ENCODE peak calls at places on chromosome 14, in six cellular contexts. E is GM12878, O is HepG2, J is H1, I is K562, N is GM12891. K is an unnamed sample.

GRCh38 chr14:69090187-69090789 is 62.6 kb downstream of the DCAF5 start:
- DNase-seq in E (no peak), O (peak), J (no peak), I (peak), N (no peak), K (no peak)

GRCh38 chr14:50031534-50032313 is 84.6 kb downstream of the VCPKMT start:
- DNase-seq in E (no peak), O (no peak), J (no peak), I (no peak), N (no peak), K (no peak)

GRCh38 chr14:75562048-75562447 is 16.4 kb upstream of the FLVCR2 start:
- DNase-seq in E (no peak), O (no peak), J (no peak), I (no peak), N (no peak), K (no peak)

GRCh38 chr14:100193417-100194357 is 34.2 kb upstream of the DEGS2 start:
- DNase-seq in E (no peak), O (peak), J (no peak), I (peak), N (peak), K (no peak)

GRCh38 chr14:58966991-58967390 is 221.5 kb upstream of the DAAM1 start:
- DNase-seq in E (no peak), O (no peak), J (no peak), I (no peak), N (no peak), K (no peak)

GRCh38 chr14:103697196-103697595 is 18.1 kb downstream of the XRCC3 start:
- DNase-seq in E (no peak), O (no peak), J (no peak), I (no peak), N (no peak), K (no peak)

GRCh38 chr14:70555890-70556289 is 21.1 kb upstream of the ADAM20 start:
- DNase-seq in E (no peak), O (no peak), J (no peak), I (no peak), N (no peak), K (no peak)

GRCh38 chr14:54481695-54482094 is 7.1 kb downstream of the GMFB start:
- DNase-seq in E (no peak), O (no peak), J (no peak), I (no peak), N (no peak), K (no peak)

GRCh38 chr14:105629886-105630215 is 103.5 kb downstream of the TMEM121 start:
- DNase-seq in E (no peak), O (no peak), J (no peak), I (no peak), N (no peak), K (no peak)

GRCh38 chr14:89479802-89480201 is 62.8 kb upstream of the FOXN3 start:
- DNase-seq in E (no peak), O (no peak), J (no peak), I (no peak), N (no peak), K (no peak)

GRCh38 chr14:22774011-22774706 is 7.7 kb downstream of the OXA1L start:
- DNase-seq in E (no peak), O (no peak), J (no peak), I (no peak), N (no peak), K (no peak)

GRCh38 chr14:22691171-22691570 is 47.0 kb upstream of the OR6J1 start:
- DNase-seq in E (no peak), O (no peak), J (no peak), I (no peak), N (no peak), K (no peak)

GRCh38 chr14:29240046-29240445 is 473.5 kb downstream of the FOXG1 start:
- DNase-seq in E (no peak), O (no peak), J (no peak), I (no peak), N (no peak), K (no peak)

GRCh38 chr14:20219033-20219432 is 4.5 kb upstream of the OR11H6 start:
- DNase-seq in E (no peak), O (no peak), J (no peak), I (no peak), N (no peak), K (no peak)

GRCh38 chr14:68817513-68818212 is 24.8 kb upstream of the ZFP36L1 start:
- DNase-seq in E (no peak), O (no peak), J (no peak), I (no peak), N (no peak), K (no peak)

GRCh38 chr14:51914310-51914709 is 53.9 kb downstream of the GNG2 start:
- DNase-seq in E (no peak), O (no peak), J (no peak), I (no peak), N (no peak), K (no peak)

GRCh38 chr14:51917186-51917585 is 56.8 kb downstream of the GNG2 start:
- DNase-seq in E (no peak), O (no peak), J (no peak), I (no peak), N (no peak), K (no peak)

GRCh38 chr14:51908086-51908485 is 47.7 kb downstream of the GNG2 start:
- DNase-seq in E (no peak), O (no peak), J (no peak), I (no peak), N (no peak), K (no peak)

GRCh38 chr14:51912112-51912786 is 51.8 kb downstream of the GNG2 start:
- DNase-seq in E (no peak), O (no peak), J (no peak), I (no peak), N (no peak), K (no peak)
- TF ChIP-seq POLR2AphosphoS5 in E (no peak), O (no peak), J (no peak), I (no peak), N (no peak), K (no peak)

GRCh38 chr14:53151523-53151866 is 1.6 kb downstream of the DDHD1 start:
- DNase-seq in E (no peak), O (no peak), J (no peak), I (peak), N (no peak), K (no peak)
- TF ChIP-seq TAF1 in E (no peak), O (no peak), J (no peak), I (no peak), N (no peak), K (no peak)

GRCh38 chr14:74492413-74493342 is at the start of gene NPC2:
- DNase-seq in E (no peak), O (no peak), J (no peak), I (peak), N (no peak), K (no peak)
- TF ChIP-seq POLR2A in E (no peak), O (peak), J (peak), I (no peak), N (no peak), K (no peak)

DNA sequence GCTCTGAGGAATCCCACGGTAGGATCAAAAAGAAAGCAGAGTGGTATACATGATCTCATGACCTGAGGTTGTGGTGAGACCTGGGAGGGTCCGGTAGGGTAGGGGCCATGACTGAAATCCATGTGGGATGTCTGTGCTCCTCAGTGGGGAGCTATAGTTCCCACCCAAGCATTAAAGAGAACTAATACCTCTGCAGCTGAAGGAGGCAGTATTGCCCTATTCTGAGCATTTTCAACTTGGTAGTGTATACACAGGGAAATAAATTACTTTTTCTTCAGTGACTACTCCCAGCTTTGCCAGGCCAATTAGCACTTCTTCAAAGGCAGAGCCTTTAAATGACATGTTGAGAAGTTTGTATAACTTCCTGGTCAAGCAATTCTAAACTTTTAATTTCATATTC is 613.8 kb downstream of the KCNH5 start:
- DNase-seq in E (no peak), O (no peak), J (no peak), I (no peak), N (no peak), K (no peak)
- TF ChIP-seq POLR2AphosphoS5 in E (no peak), O (no peak), J (no peak), I (no peak), N (no peak), K (no peak)

GRCh38 chr14:31950760-31951637 is 126.1 kb upstream of the ARHGAP5 start:
- DNase-seq in E (no peak), O (no peak), J (peak), I (peak), N (no peak), K (no peak)
- TF ChIP-seq TAF1 in E (no peak), O (no peak), J (no peak), I (no peak), N (no peak), K (no peak)